ENCODE peak calls at places on chromosomes 16 and 17, in eight cellular contexts. P is NCI-H1105 treated with DMSO at 0.1 percent for 48 hours; T is nephron progenitor cell; D is CD8-positive, alpha-beta memory T cell; V is HL-60; C is hippocampal formation; G is stimulated activated CD8-positive, alpha-beta memory T cell treated with anti-CD3 and anti-CD28 coated beads, Interleukin-12 subunit alpha, Interleukin-12 subunit beta, amount 100 ng/mL, for 4 hours; I is foreskin melanocyte. X is an unnamed sample.

GRCh38 chr16:1244881-1245280 is 4.4 kb downstream of the TPSAB1 start:
- DNase-seq in P (no peak), T (no peak), D (no peak), V (peak), C (no peak), G (no peak), I (no peak), X (peak)

GRCh38 chr17:80861892-80862291 is 129.7 kb upstream of the CHMP6 start:
- DNase-seq in P (peak), T (peak), D (no peak), V (no peak), C (peak), G (no peak), I (no peak), X (peak)

GRCh38 chr17:75346906-75347305 is 57.7 kb upstream of the SLC25A19 start:
- DNase-seq in P (no peak), T (peak), D (no peak), V (no peak), C (no peak), G (no peak), I (no peak), X (peak)

GRCh38 chr17:38428150-38428642 is at the start of gene ARHGAP23:
- DNase-seq in P (no peak), T (peak), D (peak), V (no peak), C (peak), G (no peak), I (peak), X (peak)

GRCh38 chr17:75181608-75182318 is 996 bp downstream of the SUMO2 start:
- DNase-seq in P (no peak), T (no peak), D (peak), V (no peak), C (no peak), G (no peak), I (no peak), X (peak)

GRCh38 chr16:82748026-82748425 is 121.3 kb downstream of the CDH13 start:
- DNase-seq in P (peak), T (no peak), D (no peak), V (no peak), C (no peak), G (no peak), I (peak), X (no peak)

GRCh38 chr16:65667013-65667578 is 545.2 kb upstream of the CDH11 start:
- DNase-seq in P (no peak), T (no peak), D (no peak), V (no peak), C (no peak), G (no peak), I (no peak), X (no peak)

GRCh38 chr17:82816358-82816757 is 23.5 kb downstream of the ZNF750 start:
- DNase-seq in P (no peak), T (no peak), D (no peak), V (peak), C (no peak), G (no peak), I (no peak), X (no peak)

GRCh38 chr17:40364121-40364861 is at the start of gene GJD3:
- DNase-seq in P (no peak), T (no peak), D (no peak), V (no peak), C (no peak), G (no peak), I (no peak), X (no peak)

GRCh38 chr17:73604046-73604445 is 40.2 kb downstream of the SDK2 start:
- DNase-seq in P (no peak), T (no peak), D (no peak), V (no peak), C (no peak), G (no peak), I (no peak), X (no peak)

GRCh38 chr17:42251115-42251514 is 25.1 kb downstream of the STAT5B start:
- DNase-seq in P (no peak), T (no peak), D (no peak), V (no peak), C (no peak), G (no peak), I (peak), X (peak)

X was measured in Kasumi-1.